ENCODE peak calls at places on chromosome 7, in five cellular contexts. P is kidney glomerular epithelial cell, L is neural crest cell, U is Kasumi-1, T is activated T-helper 1 cell treated with Interleukin-2 at 50 U/mL for 16 hours. E is an unnamed sample.

GRCh38 chr7:31056775-31057346 is 4.8 kb downstream of the ADCYAP1R1 start:
- DNase-seq in U (no peak), P (no peak), L (no peak), T (no peak), E (no peak)

GRCh38 chr7:73622909-73623797 is 1.2 kb downstream of the MLXIPL start:
- DNase-seq in T (no peak), U (peak), P (no peak), L (no peak), E (peak)

GRCh38 chr7:4073052-4073451 is 609.0 kb upstream of the FOXK1 start:
- DNase-seq in L (no peak), P (no peak), T (no peak), U (no peak), E (no peak)

GRCh38 chr7:157499835-157500153 is 163.0 kb downstream of the DNAJB6 start:
- DNase-seq in L (no peak), U (no peak), P (no peak), T (no peak), E (no peak)

GRCh38 chr7:86939197-86939814 is 120.1 kb downstream of the ELAPOR2 start:
- DNase-seq in L (peak), P (peak), U (peak), T (no peak), E (peak)

GRCh38 chr7:123916240-123916724 is 8.8 kb upstream of the SPAM1 start:
- DNase-seq in T (no peak), L (no peak), P (peak), U (peak), E (peak)

GRCh38 chr7:1555813-1556540 is at the start of gene TMEM184A:
- DNase-seq in U (no peak), T (peak), P (peak), L (no peak), E (peak)

GRCh38 chr7:36796850-36797618 is 72.7 kb upstream of the AOAH start:
- DNase-seq in L (no peak), T (no peak), U (no peak), P (no peak), E (peak)

GRCh38 chr7:149883049-149883439 is 9.3 kb downstream of the ATP6V0E2 start:
- DNase-seq in T (no peak), U (no peak), P (no peak), L (no peak), E (no peak)